ENCODE peak calls at places on chromosomes 3 and 15, in nine cellular contexts. One of them, this sample, is unnamed.

GRCh38 chr3:133531981-133532380 is 41.5 kb upstream of the CDV3 start:
- DNase-seq in tibial artery: no peak
- DNase-seq in type B pancreatic cell: no peak
- DNase-seq in body of pancreas: no peak
- DNase-seq in thyroid gland: no peak
- DNase-seq in GM20000: no peak
- DNase-seq in endothelial cell: no peak
- DNase-seq in AG10803: peak; percentile 84
- DNase-seq in colonic mucosa: no peak
- DNase-seq in this sample: peak; percentile 86

GRCh38 chr3:4741404-4742307 is 237.6 kb upstream of the BHLHE40 start:
- DNase-seq in body of pancreas: peak; percentile 78
- DNase-seq in tibial artery: peak; percentile 92
- DNase-seq in GM20000: no peak
- DNase-seq in endothelial cell: no peak
- DNase-seq in AG10803: peak; percentile 96
- DNase-seq in thyroid gland: peak; percentile 64
- DNase-seq in type B pancreatic cell: no peak
- DNase-seq in colonic mucosa: peak; percentile 73
- DNase-seq in this sample: peak; percentile 80

GRCh38 chr3:163601426-163601825 is 1476.9 kb downstream of the SI start:
- DNase-seq in endothelial cell: no peak
- DNase-seq in AG10803: no peak
- DNase-seq in type B pancreatic cell: no peak
- DNase-seq in body of pancreas: no peak
- DNase-seq in tibial artery: no peak
- DNase-seq in GM20000: no peak
- DNase-seq in colonic mucosa: no peak
- DNase-seq in thyroid gland: no peak
- DNase-seq in this sample: no peak

GRCh38 chr15:78761020-78761419 is 50.2 kb downstream of the ADAMTS7 start:
- DNase-seq in tibial artery: no peak
- DNase-seq in colonic mucosa: no peak
- DNase-seq in endothelial cell: no peak
- DNase-seq in type B pancreatic cell: no peak
- DNase-seq in body of pancreas: no peak
- DNase-seq in thyroid gland: no peak
- DNase-seq in AG10803: no peak
- DNase-seq in GM20000: no peak
- DNase-seq in this sample: no peak

GRCh38 chr15:79459666-79460065 is 27.5 kb downstream of the MINAR1 start:
- DNase-seq in colonic mucosa: no peak
- DNase-seq in tibial artery: no peak
- DNase-seq in endothelial cell: no peak
- DNase-seq in type B pancreatic cell: no peak
- DNase-seq in body of pancreas: no peak
- DNase-seq in GM20000: no peak
- DNase-seq in AG10803: no peak
- DNase-seq in thyroid gland: no peak
- DNase-seq in this sample: no peak

GRCh38 chr3:138418556-138419206 is 15.7 kb upstream of the ESYT3 start:
- DNase-seq in tibial artery: no peak
- DNase-seq in GM20000: no peak
- DNase-seq in type B pancreatic cell: no peak
- DNase-seq in AG10803: no peak
- DNase-seq in thyroid gland: no peak
- DNase-seq in body of pancreas: no peak
- DNase-seq in endothelial cell: no peak
- DNase-seq in colonic mucosa: no peak
- DNase-seq in this sample: no peak

GRCh38 chr3:131147534-131147933 is 120.9 kb downstream of the NEK11 start:
- DNase-seq in type B pancreatic cell: no peak
- DNase-seq in body of pancreas: no peak
- DNase-seq in thyroid gland: no peak
- DNase-seq in endothelial cell: no peak
- DNase-seq in AG10803: peak; percentile 26
- DNase-seq in GM20000: no peak
- DNase-seq in colonic mucosa: no peak
- DNase-seq in tibial artery: no peak
- DNase-seq in this sample: no peak

GRCh38 chr15:91853968-91854943 is 748 bp downstream of the SLCO3A1 start:
- DNase-seq in GM20000: peak; percentile 47
- DNase-seq in body of pancreas: peak; percentile 45
- DNase-seq in type B pancreatic cell: no peak
- DNase-seq in AG10803: peak; percentile 17
- DNase-seq in endothelial cell: peak; percentile 70
- DNase-seq in tibial artery: peak; percentile 72
- DNase-seq in thyroid gland: peak; percentile 74
- DNase-seq in colonic mucosa: peak; percentile 51
- DNase-seq in this sample: peak; percentile 52

GRCh38 chr3:173748140-173748539 is 350.6 kb downstream of the NLGN1 start:
- DNase-seq in body of pancreas: no peak
- DNase-seq in endothelial cell: no peak
- DNase-seq in AG10803: no peak
- DNase-seq in tibial artery: no peak
- DNase-seq in type B pancreatic cell: no peak
- DNase-seq in thyroid gland: no peak
- DNase-seq in colonic mucosa: no peak
- DNase-seq in GM20000: no peak
- DNase-seq in this sample: peak; percentile 36

GRCh38 chr3:22296641-22297040 is 545.6 kb upstream of the ZNF385D start:
- DNase-seq in type B pancreatic cell: no peak
- DNase-seq in tibial artery: no peak
- DNase-seq in thyroid gland: no peak
- DNase-seq in AG10803: peak; percentile 11
- DNase-seq in colonic mucosa: no peak
- DNase-seq in body of pancreas: peak; percentile 12
- DNase-seq in endothelial cell: no peak
- DNase-seq in GM20000: no peak
- DNase-seq in this sample: peak; percentile 58

GRCh38 chr3:132695422-132695821 is 26.8 kb downstream of the NPHP3 start:
- DNase-seq in tibial artery: no peak
- DNase-seq in body of pancreas: no peak
- DNase-seq in GM20000: no peak
- DNase-seq in thyroid gland: no peak
- DNase-seq in endothelial cell: no peak
- DNase-seq in AG10803: peak; percentile 5
- DNase-seq in type B pancreatic cell: no peak
- DNase-seq in colonic mucosa: no peak
- DNase-seq in this sample: no peak

GRCh38 chr3:15276028-15276717 is 56.2 kb downstream of the SH3BP5 start:
- DNase-seq in type B pancreatic cell: no peak
- DNase-seq in GM20000: no peak
- DNase-seq in tibial artery: no peak
- DNase-seq in colonic mucosa: no peak
- DNase-seq in endothelial cell: no peak
- DNase-seq in thyroid gland: no peak
- DNase-seq in AG10803: peak; percentile 47
- DNase-seq in body of pancreas: no peak
- DNase-seq in this sample: no peak

GRCh38 chr3:15271785-15272381 is 60.5 kb downstream of the SH3BP5 start:
- DNase-seq in thyroid gland: no peak
- DNase-seq in endothelial cell: no peak
- DNase-seq in GM20000: peak; percentile 67
- DNase-seq in type B pancreatic cell: no peak
- DNase-seq in body of pancreas: no peak
- DNase-seq in colonic mucosa: peak; percentile 49
- DNase-seq in AG10803: no peak
- DNase-seq in tibial artery: peak; percentile 80
- DNase-seq in this sample: no peak

GRCh38 chr3:15272431-15273196 is 59.8 kb downstream of the SH3BP5 start:
- DNase-seq in GM20000: no peak
- DNase-seq in endothelial cell: no peak
- DNase-seq in body of pancreas: no peak
- DNase-seq in AG10803: no peak
- DNase-seq in thyroid gland: no peak
- DNase-seq in tibial artery: no peak
- DNase-seq in type B pancreatic cell: no peak
- DNase-seq in colonic mucosa: no peak
- DNase-seq in this sample: no peak

GRCh38 chr3:15271030-15271429 is 61.4 kb downstream of the SH3BP5 start:
- DNase-seq in body of pancreas: no peak
- DNase-seq in AG10803: no peak
- DNase-seq in endothelial cell: no peak
- DNase-seq in thyroid gland: no peak
- DNase-seq in tibial artery: no peak
- DNase-seq in colonic mucosa: no peak
- DNase-seq in GM20000: no peak
- DNase-seq in type B pancreatic cell: no peak
- DNase-seq in this sample: no peak

GRCh38 chr3:15273214-15273613 is 59.2 kb downstream of the SH3BP5 start:
- DNase-seq in tibial artery: no peak
- DNase-seq in AG10803: no peak
- DNase-seq in colonic mucosa: no peak
- DNase-seq in type B pancreatic cell: no peak
- DNase-seq in endothelial cell: no peak
- DNase-seq in GM20000: no peak
- DNase-seq in thyroid gland: no peak
- DNase-seq in body of pancreas: no peak
- DNase-seq in this sample: no peak
- TF ChIP-seq CTCF in tibial artery: no peak
- TF ChIP-seq CTCF in AG10803: no peak
- TF ChIP-seq CTCF in colonic mucosa: no peak
- TF ChIP-seq CTCF in type B pancreatic cell: no peak
- TF ChIP-seq CTCF in endothelial cell: no peak
- TF ChIP-seq CTCF in GM20000: no peak
- TF ChIP-seq CTCF in thyroid gland: no peak
- TF ChIP-seq CTCF in body of pancreas: no peak
- TF ChIP-seq CTCF in this sample: no peak

GRCh38 chr3:58560771-58561311 is 16.4 kb downstream of the FAM107A start:
- DNase-seq in endothelial cell: peak; percentile 39
- DNase-seq in colonic mucosa: no peak
- DNase-seq in tibial artery: peak; percentile 47
- DNase-seq in thyroid gland: peak; percentile 58
- DNase-seq in GM20000: no peak
- DNase-seq in body of pancreas: no peak
- DNase-seq in AG10803: peak; percentile 99
- DNase-seq in type B pancreatic cell: peak; percentile 58
- DNase-seq in this sample: peak; percentile 88
- TF ChIP-seq CTCF in endothelial cell: no peak
- TF ChIP-seq CTCF in colonic mucosa: no peak
- TF ChIP-seq CTCF in tibial artery: no peak
- TF ChIP-seq CTCF in thyroid gland: no peak
- TF ChIP-seq CTCF in GM20000: no peak
- TF ChIP-seq CTCF in body of pancreas: no peak
- TF ChIP-seq CTCF in AG10803: peak; percentile 81
- TF ChIP-seq CTCF in type B pancreatic cell: peak; percentile 62
- TF ChIP-seq CTCF in this sample: peak; percentile 56

DNA sequence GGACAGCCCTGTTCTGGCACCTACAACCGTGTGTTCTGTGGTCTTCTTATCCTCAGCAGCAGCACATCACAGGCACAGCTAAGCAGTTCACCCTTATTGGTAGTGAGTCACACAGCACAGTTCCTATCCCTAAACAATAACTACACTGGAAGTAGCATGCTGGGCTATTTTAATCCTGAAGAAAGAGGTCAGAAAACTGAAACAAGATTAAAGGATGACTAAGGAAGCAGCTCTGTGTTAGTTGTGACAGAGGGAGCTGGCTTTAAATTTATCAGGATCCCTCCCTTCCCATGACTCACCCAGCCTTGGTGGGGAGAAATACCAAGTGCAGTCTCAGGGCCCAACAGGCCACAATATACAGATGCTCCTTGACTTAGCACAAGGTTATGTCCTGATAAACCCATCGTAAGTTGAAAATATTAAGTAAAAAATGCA is 144.3 kb downstream of the ERC2 start:
- DNase-seq in colonic mucosa: no peak
- DNase-seq in type B pancreatic cell: no peak
- DNase-seq in tibial artery: no peak
- DNase-seq in body of pancreas: no peak
- DNase-seq in AG10803: peak; percentile 69
- DNase-seq in thyroid gland: no peak
- DNase-seq in GM20000: no peak
- DNase-seq in endothelial cell: no peak
- DNase-seq in this sample: peak; percentile 78
- TF ChIP-seq CTCF in colonic mucosa: no peak
- TF ChIP-seq CTCF in type B pancreatic cell: no peak
- TF ChIP-seq CTCF in tibial artery: no peak
- TF ChIP-seq CTCF in body of pancreas: no peak
- TF ChIP-seq CTCF in AG10803: no peak
- TF ChIP-seq CTCF in thyroid gland: no peak
- TF ChIP-seq CTCF in GM20000: no peak
- TF ChIP-seq CTCF in endothelial cell: no peak
- TF ChIP-seq CTCF in this sample: no peak

DNA sequence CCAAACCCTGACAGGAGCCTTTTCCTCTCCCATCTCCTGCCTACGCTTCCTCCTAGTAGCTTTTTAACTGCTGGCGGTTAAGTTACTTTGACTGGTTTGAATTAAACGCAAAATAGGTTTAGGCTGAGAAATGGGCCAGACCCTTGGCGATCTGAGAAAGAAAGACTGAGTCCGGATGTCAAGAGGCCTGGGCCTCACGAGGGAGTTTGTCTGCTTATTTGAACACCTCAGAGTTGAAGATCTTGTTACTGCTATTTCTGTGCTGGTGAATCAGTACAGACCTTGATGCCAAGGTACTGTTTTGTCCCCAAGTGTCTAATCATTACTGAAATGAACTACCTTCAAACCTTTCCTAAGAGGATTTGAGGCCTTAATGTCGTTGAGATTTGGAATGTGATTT is 769 bp upstream of the FMN1 start:
- DNase-seq in AG10803: no peak
- DNase-seq in colonic mucosa: no peak
- DNase-seq in GM20000: no peak
- DNase-seq in tibial artery: no peak
- DNase-seq in body of pancreas: no peak
- DNase-seq in endothelial cell: no peak
- DNase-seq in type B pancreatic cell: no peak
- DNase-seq in thyroid gland: no peak
- DNase-seq in this sample: no peak
- TF ChIP-seq CTCF in AG10803: no peak
- TF ChIP-seq CTCF in colonic mucosa: no peak
- TF ChIP-seq CTCF in GM20000: no peak
- TF ChIP-seq CTCF in tibial artery: no peak
- TF ChIP-seq CTCF in body of pancreas: no peak
- TF ChIP-seq CTCF in endothelial cell: no peak
- TF ChIP-seq CTCF in type B pancreatic cell: no peak
- TF ChIP-seq CTCF in thyroid gland: no peak
- TF ChIP-seq CTCF in this sample: no peak

GRCh38 chr3:83063457-83063856 is 1302.0 kb upstream of the GBE1 start:
- DNase-seq in AG10803: no peak
- DNase-seq in colonic mucosa: no peak
- DNase-seq in thyroid gland: no peak
- DNase-seq in body of pancreas: no peak
- DNase-seq in type B pancreatic cell: no peak
- DNase-seq in tibial artery: no peak
- DNase-seq in GM20000: no peak
- DNase-seq in endothelial cell: no peak
- DNase-seq in this sample: no peak

GRCh38 chr3:83065861-83066260 is 1304.4 kb upstream of the GBE1 start:
- DNase-seq in thyroid gland: no peak
- DNase-seq in AG10803: no peak
- DNase-seq in endothelial cell: no peak
- DNase-seq in colonic mucosa: no peak
- DNase-seq in tibial artery: no peak
- DNase-seq in body of pancreas: no peak
- DNase-seq in type B pancreatic cell: no peak
- DNase-seq in GM20000: no peak
- DNase-seq in this sample: no peak
- TF ChIP-seq CTCF in thyroid gland: no peak
- TF ChIP-seq CTCF in AG10803: no peak
- TF ChIP-seq CTCF in endothelial cell: no peak
- TF ChIP-seq CTCF in colonic mucosa: no peak
- TF ChIP-seq CTCF in tibial artery: no peak
- TF ChIP-seq CTCF in body of pancreas: no peak
- TF ChIP-seq CTCF in type B pancreatic cell: no peak
- TF ChIP-seq CTCF in GM20000: no peak
- TF ChIP-seq CTCF in this sample: no peak

This sample was measured in foreskin fibroblast.